ENCODE peak calls at places on chromosome X, in seven cellular contexts. One of them, this sample, is unnamed.

GRCh38 chrX:25025615-25026014 is 9.8 kb upstream of the ARX start:
- DNase-seq in mammary epithelial cell: peak
- DNase-seq in AG04450: no peak
- DNase-seq in lung: no peak
- DNase-seq in GM10248: no peak
- DNase-seq in right lobe of liver: no peak
- DNase-seq in GM12864: no peak
- DNase-seq in this sample: no peak

GRCh38 chrX:10749113-10749512 is 128.7 kb upstream of the MID1 start:
- DNase-seq in mammary epithelial cell: peak
- DNase-seq in AG04450: no peak
- DNase-seq in lung: no peak
- DNase-seq in GM10248: no peak
- DNase-seq in right lobe of liver: no peak
- DNase-seq in GM12864: no peak
- DNase-seq in this sample: no peak

GRCh38 chrX:49041683-49042529 is 1.3 kb downstream of the TFE3 start:
- DNase-seq in mammary epithelial cell: peak
- DNase-seq in AG04450: peak
- DNase-seq in lung: no peak
- DNase-seq in GM10248: no peak
- DNase-seq in right lobe of liver: no peak
- DNase-seq in GM12864: no peak
- DNase-seq in this sample: no peak

GRCh38 chrX:118666521-118666920 is 60.9 kb upstream of the IL13RA1 start:
- DNase-seq in mammary epithelial cell: no peak
- DNase-seq in AG04450: no peak
- DNase-seq in lung: no peak
- DNase-seq in GM10248: no peak
- DNase-seq in right lobe of liver: no peak
- DNase-seq in GM12864: no peak
- DNase-seq in this sample: no peak

GRCh38 chrX:149629730-149630387 is 1.7 kb downstream of the TMEM185A start:
- DNase-seq in mammary epithelial cell: no peak
- DNase-seq in AG04450: no peak
- DNase-seq in lung: no peak
- DNase-seq in GM10248: no peak
- DNase-seq in right lobe of liver: no peak
- DNase-seq in GM12864: no peak
- DNase-seq in this sample: no peak

GRCh38 chrX:134764202-134764785 is 106.0 kb upstream of the PLAC1 start:
- DNase-seq in mammary epithelial cell: peak
- DNase-seq in AG04450: no peak
- DNase-seq in lung: no peak
- DNase-seq in GM10248: peak
- DNase-seq in right lobe of liver: no peak
- DNase-seq in GM12864: peak
- DNase-seq in this sample: peak

GRCh38 chrX:19765628-19766027 is 121.8 kb downstream of the SH3KBP1 start:
- DNase-seq in mammary epithelial cell: no peak
- DNase-seq in AG04450: no peak
- DNase-seq in lung: no peak
- DNase-seq in GM10248: no peak
- DNase-seq in right lobe of liver: no peak
- DNase-seq in GM12864: no peak
- DNase-seq in this sample: no peak

GRCh38 chrX:151722241-151722846 is 6.5 kb downstream of the FATE1 start:
- DNase-seq in mammary epithelial cell: no peak
- DNase-seq in AG04450: no peak
- DNase-seq in lung: no peak
- DNase-seq in GM10248: peak
- DNase-seq in right lobe of liver: peak
- DNase-seq in GM12864: no peak
- DNase-seq in this sample: no peak

GRCh38 chrX:112266136-112266535 is 183.6 kb upstream of the TRPC5 start:
- DNase-seq in mammary epithelial cell: no peak
- DNase-seq in AG04450: no peak
- DNase-seq in lung: no peak
- DNase-seq in GM10248: no peak
- DNase-seq in right lobe of liver: no peak
- DNase-seq in GM12864: no peak
- DNase-seq in this sample: no peak

GRCh38 chrX:23699636-23700194 is 32.4 kb downstream of the PRDX4 start:
- DNase-seq in mammary epithelial cell: no peak
- DNase-seq in AG04450: no peak
- DNase-seq in lung: peak
- DNase-seq in GM10248: peak
- DNase-seq in right lobe of liver: no peak
- DNase-seq in GM12864: no peak
- DNase-seq in this sample: peak

GRCh38 chrX:38664285-38664684 is 102.9 kb downstream of the TSPAN7 start:
- DNase-seq in mammary epithelial cell: peak
- DNase-seq in AG04450: no peak
- DNase-seq in lung: no peak
- DNase-seq in GM10248: no peak
- DNase-seq in right lobe of liver: no peak
- DNase-seq in GM12864: no peak
- DNase-seq in this sample: no peak

GRCh38 chrX:117713411-117713810 is 403.2 kb downstream of the KLHL13 start:
- DNase-seq in mammary epithelial cell: no peak
- DNase-seq in AG04450: no peak
- DNase-seq in lung: no peak
- DNase-seq in GM10248: no peak
- DNase-seq in right lobe of liver: no peak
- DNase-seq in GM12864: no peak
- DNase-seq in this sample: no peak

GRCh38 chrX:95325185-95325584 is 1359.5 kb upstream of the DIAPH2 start:
- DNase-seq in mammary epithelial cell: no peak
- DNase-seq in AG04450: no peak
- DNase-seq in lung: no peak
- DNase-seq in GM10248: no peak
- DNase-seq in right lobe of liver: no peak
- DNase-seq in GM12864: no peak
- DNase-seq in this sample: no peak

GRCh38 chrX:130108647-130109428 is 1.5 kb downstream of the ELF4 start:
- DNase-seq in mammary epithelial cell: peak
- DNase-seq in AG04450: no peak
- DNase-seq in lung: no peak
- DNase-seq in GM10248: peak
- DNase-seq in right lobe of liver: no peak
- DNase-seq in GM12864: no peak
- DNase-seq in this sample: peak

GRCh38 chrX:68672581-68673318 is 25.3 kb downstream of the STARD8 start:
- DNase-seq in mammary epithelial cell: no peak
- DNase-seq in AG04450: no peak
- DNase-seq in lung: no peak
- DNase-seq in GM10248: no peak
- DNase-seq in right lobe of liver: no peak
- DNase-seq in GM12864: no peak
- DNase-seq in this sample: no peak

GRCh38 chrX:63128509-63128908 is 222.6 kb downstream of the SPIN4 start:
- DNase-seq in mammary epithelial cell: peak
- DNase-seq in AG04450: no peak
- DNase-seq in lung: no peak
- DNase-seq in GM10248: no peak
- DNase-seq in right lobe of liver: peak
- DNase-seq in GM12864: no peak
- DNase-seq in this sample: no peak

GRCh38 chrX:107199491-107199890 is 6.7 kb downstream of the NUP62CL start:
- DNase-seq in mammary epithelial cell: no peak
- DNase-seq in AG04450: no peak
- DNase-seq in lung: no peak
- DNase-seq in GM10248: no peak
- DNase-seq in right lobe of liver: no peak
- DNase-seq in GM12864: no peak
- DNase-seq in this sample: no peak
- TF ChIP-seq CTCF in mammary epithelial cell: no peak
- TF ChIP-seq CTCF in AG04450: no peak
- TF ChIP-seq CTCF in lung: no peak
- TF ChIP-seq CTCF in GM10248: no peak
- TF ChIP-seq CTCF in right lobe of liver: no peak
- TF ChIP-seq CTCF in GM12864: no peak
- TF ChIP-seq CTCF in this sample: no peak

DNA sequence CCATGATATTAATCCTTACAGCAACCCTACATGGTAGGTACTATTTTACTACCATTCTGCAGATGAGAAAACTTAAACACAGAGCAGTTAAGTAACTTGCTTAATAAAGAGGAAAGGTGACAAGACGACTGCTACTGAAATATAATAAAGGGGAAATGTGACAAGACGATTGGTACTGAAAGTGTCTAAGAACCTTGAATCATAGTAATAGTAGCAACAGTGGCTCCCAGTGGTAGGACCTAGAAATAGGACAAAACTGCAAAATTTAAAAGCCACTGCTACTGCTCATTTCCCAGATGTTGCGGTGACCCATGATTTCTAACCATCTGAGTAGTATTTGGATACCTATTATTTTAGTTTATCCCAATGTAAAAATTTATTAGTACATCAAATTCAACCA is 89.5 kb downstream of the TASL start:
- DNase-seq in mammary epithelial cell: no peak
- DNase-seq in AG04450: no peak
- DNase-seq in lung: no peak
- DNase-seq in GM10248: peak
- DNase-seq in right lobe of liver: no peak
- DNase-seq in GM12864: peak
- DNase-seq in this sample: peak
- TF ChIP-seq CTCF in mammary epithelial cell: peak
- TF ChIP-seq CTCF in AG04450: peak
- TF ChIP-seq CTCF in lung: no peak
- TF ChIP-seq CTCF in GM10248: no peak
- TF ChIP-seq CTCF in right lobe of liver: peak
- TF ChIP-seq CTCF in GM12864: peak
- TF ChIP-seq CTCF in this sample: no peak

GRCh38 chrX:100830143-100830542 is 10.0 kb downstream of the CSTF2 start:
- DNase-seq in mammary epithelial cell: no peak
- DNase-seq in AG04450: no peak
- DNase-seq in lung: no peak
- DNase-seq in GM10248: no peak
- DNase-seq in right lobe of liver: no peak
- DNase-seq in GM12864: no peak
- DNase-seq in this sample: no peak

GRCh38 chrX:100831219-100831946 is 11.2 kb downstream of the CSTF2 start:
- DNase-seq in mammary epithelial cell: no peak
- DNase-seq in AG04450: no peak
- DNase-seq in lung: no peak
- DNase-seq in GM10248: no peak
- DNase-seq in right lobe of liver: no peak
- DNase-seq in GM12864: no peak
- DNase-seq in this sample: no peak

GRCh38 chrX:100830547-100830946 is 10.4 kb downstream of the CSTF2 start:
- DNase-seq in mammary epithelial cell: no peak
- DNase-seq in AG04450: no peak
- DNase-seq in lung: no peak
- DNase-seq in GM10248: no peak
- DNase-seq in right lobe of liver: no peak
- DNase-seq in GM12864: no peak
- DNase-seq in this sample: peak

DNA sequence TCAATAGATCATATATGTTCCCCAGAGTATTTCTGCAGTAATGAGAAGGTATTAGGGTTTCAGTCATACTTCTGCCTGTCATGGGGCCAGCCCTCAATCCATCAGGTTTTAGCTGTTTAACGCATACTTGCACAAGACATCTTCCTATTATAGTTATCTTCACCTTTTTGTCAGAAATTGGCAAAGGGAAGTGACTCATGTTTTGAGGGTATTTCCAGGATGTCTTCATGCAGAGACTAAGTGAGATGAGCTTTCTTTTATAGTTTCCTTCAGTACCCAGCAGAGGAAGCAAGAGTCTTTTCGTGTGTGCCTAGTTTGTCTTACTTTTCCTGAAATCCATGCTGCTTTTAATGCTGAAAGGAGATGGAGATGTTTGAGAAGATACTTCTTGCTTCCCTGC is 9.5 kb downstream of the CSTF2 start:
- DNase-seq in mammary epithelial cell: peak
- DNase-seq in AG04450: no peak
- DNase-seq in lung: no peak
- DNase-seq in GM10248: peak
- DNase-seq in right lobe of liver: no peak
- DNase-seq in GM12864: no peak
- DNase-seq in this sample: peak
- TF ChIP-seq CTCF in mammary epithelial cell: no peak
- TF ChIP-seq CTCF in AG04450: peak
- TF ChIP-seq CTCF in lung: no peak
- TF ChIP-seq CTCF in GM10248: no peak
- TF ChIP-seq CTCF in right lobe of liver: no peak
- TF ChIP-seq CTCF in GM12864: no peak
- TF ChIP-seq CTCF in this sample: no peak

DNA sequence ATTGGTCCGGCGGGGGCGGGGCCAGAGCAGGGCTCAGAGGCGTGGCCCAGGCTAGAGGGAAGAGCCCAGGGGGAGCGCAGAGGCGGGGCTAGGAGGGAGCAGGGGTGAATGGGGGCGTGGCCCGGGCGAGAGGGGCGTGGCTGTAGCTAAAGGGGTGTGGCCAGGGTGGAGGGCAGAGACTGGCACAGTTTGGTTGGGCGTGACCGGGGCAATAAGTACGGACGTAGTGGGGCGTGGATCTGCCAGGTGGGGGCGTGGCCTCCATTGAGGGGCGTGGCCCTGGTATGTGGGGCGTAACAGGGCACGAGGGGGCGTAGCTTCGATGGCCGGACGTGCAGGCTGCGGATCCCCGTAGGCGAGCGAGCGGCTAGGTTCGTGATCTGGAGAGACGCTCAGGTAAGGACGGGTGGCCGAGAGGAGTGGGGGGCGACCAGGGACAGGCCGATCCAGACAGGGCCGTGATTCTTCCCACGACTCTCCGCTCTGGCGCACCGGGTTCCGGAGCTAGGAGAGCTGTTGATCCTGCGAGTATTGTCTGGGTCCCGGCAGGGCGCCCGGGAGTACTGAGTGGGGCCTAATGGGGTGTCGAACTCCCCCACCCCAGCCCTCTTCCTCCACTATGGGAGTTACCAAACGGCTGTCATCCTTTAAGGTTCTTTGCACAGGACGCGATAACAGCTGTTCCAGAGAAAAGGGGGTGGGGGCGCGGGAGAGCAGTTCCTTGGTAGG is at the start of gene CA5B:
- DNase-seq in mammary epithelial cell: peak
- DNase-seq in AG04450: no peak
- DNase-seq in lung: peak
- DNase-seq in GM10248: peak
- DNase-seq in right lobe of liver: peak
- DNase-seq in GM12864: peak
- DNase-seq in this sample: peak
- TF ChIP-seq CTCF in mammary epithelial cell: peak
- TF ChIP-seq CTCF in AG04450: no peak
- TF ChIP-seq CTCF in lung: no peak
- TF ChIP-seq CTCF in GM10248: no peak
- TF ChIP-seq CTCF in right lobe of liver: no peak
- TF ChIP-seq CTCF in GM12864: no peak
- TF ChIP-seq CTCF in this sample: no peak

GRCh38 chrX:30865020-30865419 is 24.0 kb downstream of the TAB3 start:
- DNase-seq in mammary epithelial cell: peak
- DNase-seq in AG04450: no peak
- DNase-seq in lung: no peak
- DNase-seq in GM10248: no peak
- DNase-seq in right lobe of liver: no peak
- DNase-seq in GM12864: no peak
- DNase-seq in this sample: peak
- TF ChIP-seq CTCF in mammary epithelial cell: peak
- TF ChIP-seq CTCF in AG04450: no peak
- TF ChIP-seq CTCF in lung: no peak
- TF ChIP-seq CTCF in GM10248: peak
- TF ChIP-seq CTCF in right lobe of liver: peak
- TF ChIP-seq CTCF in GM12864: peak
- TF ChIP-seq CTCF in this sample: no peak